ENCODE peak calls at places on chromosomes 11 and 22, in four cellular contexts. O, A, M and L are unnamed samples.

GRCh38 chr22:20207277-20208025 is 56.6 kb upstream of the CCDC188 start:
- DNase-seq in O (no peak), A (no peak), M (no peak), L (no peak)

GRCh38 chr11:71163371-71163770 is 89.0 kb downstream of the SHANK2 start:
- DNase-seq in O (no peak), A (no peak), M (no peak), L (no peak)

GRCh38 chr22:49693848-49694247 is 133.8 kb downstream of the BRD1 start:
- DNase-seq in O (no peak), A (no peak), M (no peak), L (no peak)

GRCh38 chr22:30694638-30695350 is at the start of gene OSBP2:
- DNase-seq in O (no peak), A (no peak), M (peak; percentile 15), L (peak; percentile 23)

GRCh38 chr11:65630215-65630614 is 7.7 kb upstream of the SIPA1 start:
- DNase-seq in O (no peak), A (no peak), M (no peak), L (no peak)

GRCh38 chr22:19523240-19524169 is 705 bp downstream of the CLDN5 start:
- DNase-seq in O (no peak), A (peak; percentile 44), M (no peak), L (no peak)

GRCh38 chr11:100676901-100677300 is 10.2 kb upstream of the ARHGAP42 start:
- DNase-seq in O (no peak), A (no peak), M (no peak), L (no peak)

GRCh38 chr11:32137263-32137662 is 46.4 kb downstream of the RCN1 start:
- DNase-seq in O (peak; percentile 94), A (peak; percentile 98), M (no peak), L (no peak)

GRCh38 chr11:83641511-83641910 is 355.3 kb upstream of the CCDC90B start:
- DNase-seq in O (peak; percentile 1), A (peak; percentile 9), M (no peak), L (peak; percentile 66)

GRCh38 chr11:86116996-86117705 is 48.3 kb upstream of the PICALM start:
- DNase-seq in O (peak; percentile 41), A (peak; percentile 81), M (no peak), L (no peak)

GRCh38 chr11:57972013-57972367 is 51.7 kb upstream of the OR9Q1 start:
- DNase-seq in O (no peak), A (peak; percentile 28), M (no peak), L (no peak)

GRCh38 chr11:110463153-110463552 is 33.4 kb downstream of the FDX1 start:
- DNase-seq in O (peak; percentile 11), A (peak; percentile 56), M (no peak), L (peak; percentile 56)

GRCh38 chr11:121894581-121894980 is 221.4 kb downstream of the BLID start:
- DNase-seq in O (peak; percentile 42), A (peak; percentile 76), M (no peak), L (no peak)

GRCh38 chr11:122893131-122893530 is 10.6 kb downstream of the JHY start:
- DNase-seq in O (no peak), A (no peak), M (no peak), L (no peak)

GRCh38 chr22:31346733-31347250 is 646 bp upstream of the PATZ1 start:
- DNase-seq in O (no peak), A (peak; percentile 58), M (peak; percentile 30), L (peak; percentile 56)

GRCh38 chr11:62340269-62340901 is 3.1 kb downstream of the ASRGL1 start:
- DNase-seq in O (peak; percentile 38), A (peak; percentile 36), M (peak; percentile 58), L (peak; percentile 20)

GRCh38 chr11:355581-356458 is 13.5 kb upstream of the B4GALNT4 start:
- DNase-seq in O (peak; percentile 87), A (peak; percentile 93), M (peak; percentile 85), L (peak; percentile 98)

GRCh38 chr11:67409781-67410368 is 5.6 kb upstream of the CARNS1 start:
- DNase-seq in O (no peak), A (no peak), M (no peak), L (no peak)

GRCh38 chr11:64688534-64688982 is 34.4 kb downstream of the NRXN2 start:
- DNase-seq in O (peak; percentile 74), A (peak; percentile 76), M (peak; percentile 71), L (peak; percentile 91)

GRCh38 chr11:96143016-96143670 is 199.9 kb downstream of the MAML2 start:
- DNase-seq in O (no peak), A (peak; percentile 46), M (no peak), L (no peak)

GRCh38 chr22:29343313-29343805 is 27.9 kb upstream of the RASL10A start:
- DNase-seq in O (peak; percentile 63), A (peak; percentile 81), M (no peak), L (no peak)

GRCh38 chr22:24807284-24807950 is 1.4 kb downstream of the SGSM1 start:
- DNase-seq in O (no peak), A (peak; percentile 1), M (no peak), L (peak; percentile 20)

GRCh38 chr11:64028398-64029115 is 7.2 kb upstream of the FLRT1 start:
- DNase-seq in O (no peak), A (peak; percentile 27), M (no peak), L (no peak)

GRCh38 chr11:128323381-128323780 is 264.0 kb downstream of the ETS1 start:
- DNase-seq in O (peak; percentile 49), A (no peak), M (no peak), L (no peak)

GRCh38 chr11:46296520-46297448 is 19.3 kb downstream of the CREB3L1 start:
- DNase-seq in O (peak; percentile 81), A (peak; percentile 99), M (no peak), L (peak; percentile 84)

GRCh38 chr22:18000441-18001039 is 23.8 kb downstream of the MICAL3 start:
- DNase-seq in O (no peak), A (no peak), M (no peak), L (no peak)

GRCh38 chr11:18623707-18624106 is 10.4 kb downstream of the SPTY2D1 start:
- DNase-seq in O (no peak), A (no peak), M (no peak), L (no peak)

GRCh38 chr11:119583585-119583984 is 145.4 kb downstream of the NECTIN1 start:
- DNase-seq in O (no peak), A (no peak), M (no peak), L (no peak)

GRCh38 chr22:49553076-49553475 is 274.6 kb downstream of the BRD1 start:
- DNase-seq in O (no peak), A (no peak), M (no peak), L (no peak)

GRCh38 chr11:3021125-3021524 is 29.0 kb upstream of the NAP1L4 start:
- DNase-seq in O (peak; percentile 13), A (peak; percentile 23), M (no peak), L (no peak)

GRCh38 chr11:67268684-67269268 is 2.5 kb downstream of the GRK2 start:
- DNase-seq in O (no peak), A (no peak), M (no peak), L (peak; percentile 10)

GRCh38 chr22:17920145-17920605 is 104.2 kb downstream of the MICAL3 start:
- DNase-seq in O (no peak), A (peak; percentile 76), M (no peak), L (peak; percentile 34)

GRCh38 chr22:43436536-43437267 is 24.9 kb downstream of the MPPED1 start:
- DNase-seq in O (no peak), A (no peak), M (no peak), L (no peak)

GRCh38 chr11:106276859-106277436 is 199.5 kb downstream of the AASDHPPT start:
- DNase-seq in O (no peak), A (peak; percentile 39), M (no peak), L (no peak)
- TF ChIP-seq CTCF in O (peak; percentile 38), A (peak; percentile 34), M (no peak), L (no peak)

GRCh38 chr11:115504279-115505158 is at the start of gene CADM1:
- DNase-seq in O (peak; percentile 13), A (peak; percentile 95), M (peak; percentile 90), L (peak; percentile 91)

GRCh38 chr11:115503886-115504278 is 333 bp downstream of the CADM1 start:
- DNase-seq in O (no peak), A (no peak), M (no peak), L (no peak)

GRCh38 chr11:115502636-115503082 is 1.6 kb downstream of the CADM1 start:
- DNase-seq in O (no peak), A (no peak), M (no peak), L (peak; percentile 14)

GRCh38 chr11:115501895-115502589 is 2.2 kb downstream of the CADM1 start:
- DNase-seq in O (no peak), A (peak; percentile 53), M (no peak), L (no peak)

DNA sequence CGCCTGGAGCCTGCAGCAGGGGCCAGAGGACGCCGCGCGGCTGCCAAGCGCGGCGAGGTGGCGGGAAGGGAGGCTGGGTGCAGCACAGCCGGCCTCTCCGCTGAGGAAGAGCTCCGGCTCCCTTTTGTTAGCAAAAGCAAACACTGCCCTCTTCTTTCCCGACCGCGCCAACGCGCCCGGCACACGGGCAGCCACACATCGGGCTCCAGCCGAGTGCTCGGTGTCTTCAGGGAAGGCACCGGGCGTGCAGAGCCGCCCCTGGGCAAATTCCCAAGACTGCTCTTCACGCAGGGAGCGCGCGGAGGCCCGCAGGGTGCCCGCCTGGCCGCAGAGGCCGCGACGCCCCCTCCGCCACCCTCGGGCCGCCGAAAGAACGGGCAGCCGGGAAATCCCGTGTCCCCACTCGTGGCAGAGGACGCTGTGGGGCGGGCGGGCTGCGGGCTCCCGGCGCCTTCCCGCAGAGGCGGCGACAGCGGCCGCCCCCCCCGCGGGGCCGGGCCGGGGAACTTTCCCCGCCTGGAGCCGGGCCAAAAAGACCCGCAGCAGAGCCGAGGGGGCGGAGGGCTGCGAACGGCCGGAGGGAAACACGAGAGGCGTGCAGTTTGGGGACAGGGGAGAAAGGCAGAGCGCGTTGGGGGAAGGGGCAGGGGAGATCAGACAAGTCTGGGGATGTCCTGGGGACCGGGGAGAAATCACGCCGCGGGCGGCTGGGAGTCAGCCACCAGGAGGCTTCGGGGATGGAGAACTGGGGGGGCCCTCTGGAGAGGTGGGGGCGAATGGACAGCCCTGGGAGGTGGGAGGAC is 931 bp downstream of the CADM1 start:
- DNase-seq in O (no peak), A (peak; percentile 71), M (peak; percentile 43), L (peak; percentile 52)
- TF ChIP-seq CTCF in O (no peak), A (peak; percentile 41), M (no peak), L (peak; percentile 12)

GRCh38 chr11:126573325-126574076 is 218.0 kb downstream of the ST3GAL4 start:
- DNase-seq in O (no peak), A (no peak), M (no peak), L (no peak)
- TF ChIP-seq CTCF in O (peak; percentile 55), A (no peak), M (no peak), L (no peak)

GRCh38 chr11:72609045-72609444 is 65.2 kb downstream of the PDE2A start:
- DNase-seq in O (peak; percentile 12), A (peak; percentile 23), M (no peak), L (no peak)
- TF ChIP-seq CTCF in O (peak; percentile 80), A (peak; percentile 65), M (no peak), L (no peak)

DNA sequence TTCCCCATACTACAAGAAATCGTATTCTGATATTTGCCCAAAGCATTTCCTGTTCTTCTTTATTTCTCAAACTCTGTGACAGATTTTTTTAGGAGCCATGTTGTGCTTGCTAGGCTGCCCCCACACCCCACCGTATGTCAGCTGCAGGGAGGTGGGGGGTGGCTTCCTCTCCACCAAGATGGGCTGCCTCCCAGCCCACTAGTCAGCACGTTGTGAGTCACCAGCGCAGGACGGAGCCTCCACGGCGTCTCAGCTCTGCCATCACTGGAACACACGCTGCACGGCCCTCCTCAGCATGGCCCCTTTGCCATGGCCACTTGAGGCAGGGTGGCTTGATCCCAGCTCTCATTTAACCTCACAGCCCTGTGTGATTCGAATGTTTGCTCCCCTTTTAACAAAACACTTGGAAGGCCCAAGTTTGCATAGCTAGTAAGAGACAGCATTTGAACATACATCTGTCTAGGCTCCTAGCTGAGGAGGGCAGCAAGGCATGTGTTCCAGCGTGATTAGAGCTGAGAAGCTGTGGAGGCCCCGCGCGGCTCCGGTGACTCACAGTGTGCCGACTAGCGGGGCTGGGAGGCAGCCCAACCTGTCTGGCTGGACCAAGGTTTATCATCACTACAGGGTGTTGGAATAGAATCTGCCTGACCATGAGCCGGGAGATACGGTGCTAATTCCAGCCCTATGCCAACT is 180.7 kb upstream of the NCAM1 start:
- DNase-seq in O (no peak), A (peak; percentile 88), M (no peak), L (peak; percentile 40)
- TF ChIP-seq CTCF in O (no peak), A (no peak), M (no peak), L (no peak)